ENCODE peak calls at places on chromosomes 2 and 18, in eight cellular contexts. K is mammary epithelial cell, X is adrenal gland, U is caudate nucleus, P is LoVo, Z is RKO, H is HEK293T, W is B cell. Q is an unnamed sample.

GRCh38 chr2:96870631-96871255 is 863 bp upstream of the SEMA4C start:
- DNase-seq in K (no peak), X (peak), U (peak), P (no peak), Z (no peak), H (no peak), W (peak), Q (no peak)

GRCh38 chr2:1132328-1132964 is 181.8 kb downstream of the SNTG2 start:
- DNase-seq in K (no peak), X (no peak), U (no peak), P (no peak), Z (no peak), H (no peak), W (no peak), Q (no peak)

GRCh38 chr2:71640459-71640858 is 187.1 kb downstream of the DYSF start:
- DNase-seq in K (no peak), X (no peak), U (no peak), P (no peak), Z (no peak), H (no peak), W (no peak), Q (no peak)

GRCh38 chr2:134199123-134199522 is 54.7 kb upstream of the MGAT5 start:
- DNase-seq in K (no peak), X (no peak), U (no peak), P (no peak), Z (no peak), H (no peak), W (no peak), Q (no peak)

GRCh38 chr18:72833471-72833870 is 34.3 kb downstream of the NETO1 start:
- DNase-seq in K (no peak), X (no peak), U (no peak), P (no peak), Z (no peak), H (no peak), W (no peak), Q (no peak)

GRCh38 chr2:53770264-53770663 is 2.7 kb downstream of the CHAC2 start:
- DNase-seq in K (peak), X (no peak), U (no peak), P (no peak), Z (no peak), H (no peak), W (no peak), Q (no peak)

GRCh38 chr18:74898965-74899364 is 301.3 kb downstream of the ZNF407 start:
- DNase-seq in K (peak), X (no peak), U (no peak), P (no peak), Z (peak), H (no peak), W (no peak), Q (no peak)

GRCh38 chr2:147829106-147829505 is 15.7 kb upstream of the ACVR2A start:
- DNase-seq in K (peak), X (no peak), U (no peak), P (peak), Z (peak), H (no peak), W (no peak), Q (no peak)

GRCh38 chr2:152730591-152731333 is 12.3 kb downstream of the ARL6IP6 start:
- DNase-seq in K (peak), X (no peak), U (no peak), P (no peak), Z (no peak), H (no peak), W (no peak), Q (no peak)

GRCh38 chr18:52748343-52748742 is 408.3 kb downstream of the DCC start:
- DNase-seq in K (no peak), X (no peak), U (no peak), P (no peak), Z (no peak), H (no peak), W (no peak), Q (no peak)

GRCh38 chr2:241849616-241850543 is 8.8 kb downstream of the PDCD1 start:
- DNase-seq in K (no peak), X (peak), U (no peak), P (no peak), Z (no peak), H (no peak), W (no peak), Q (peak)

GRCh38 chr2:98346259-98347236 is at the start of gene CNGA3:
- DNase-seq in K (peak), X (no peak), U (no peak), P (no peak), Z (no peak), H (peak), W (peak), Q (peak)

GRCh38 chr2:54148391-54148790 is 33.0 kb downstream of the ACYP2 start:
- DNase-seq in K (no peak), X (no peak), U (no peak), P (no peak), Z (no peak), H (no peak), W (no peak), Q (no peak)

GRCh38 chr2:239150125-239151011 is 250.5 kb downstream of the HDAC4 start:
- DNase-seq in K (no peak), X (peak), U (no peak), P (no peak), Z (no peak), H (no peak), W (no peak), Q (no peak)

GRCh38 chr2:137706786-137707613 is 257.3 kb upstream of the HNMT start:
- DNase-seq in K (no peak), X (no peak), U (no peak), P (no peak), Z (no peak), H (no peak), W (no peak), Q (no peak)

GRCh38 chr2:99101697-99102096 is 39.8 kb upstream of the C2orf15 start:
- DNase-seq in K (peak), X (no peak), U (no peak), P (no peak), Z (peak), H (no peak), W (no peak), Q (no peak)